ENCODE peak calls at places on chromosomes 6 and 20, in ten cellular contexts. Q is cardiac fibroblast, X is dorsolateral prefrontal cortex, N is astrocyte of the cerebellum, D is type B pancreatic cell, G is tibial artery, B is cardiac muscle cell, H is Caco-2, I is progenitor cell of endocrine pancreas, W is upper lobe of right lung. E is an unnamed sample.

GRCh38 chr20:57840066-57840465 is 130.3 kb upstream of the PMEPA1 start:
- DNase-seq in Q (no peak), X (peak; percentile 26), N (no peak), D (peak; percentile 60), G (no peak), B (no peak), H (no peak), I (no peak), W (no peak), E (no peak)

GRCh38 chr20:63580796-63581461 is 6.9 kb upstream of the HELZ2 start:
- DNase-seq in Q (peak; percentile 46), X (peak; percentile 60), N (no peak), D (no peak), G (no peak), B (peak; percentile 58), H (peak; percentile 84), I (no peak), W (no peak), E (peak; percentile 85)

GRCh38 chr6:126976263-126976797 is 142.1 kb upstream of the RSPO3 start:
- DNase-seq in Q (no peak), X (no peak), N (no peak), D (no peak), G (no peak), B (no peak), H (no peak), I (no peak), W (no peak), E (no peak)

GRCh38 chr20:4519530-4519929 is 202.2 kb upstream of the PRND start:
- DNase-seq in Q (no peak), X (no peak), N (no peak), D (no peak), G (no peak), B (no peak), H (peak; percentile 15), I (no peak), W (no peak), E (peak; percentile 42)

GRCh38 chr6:30364591-30364990 is 19.6 kb downstream of the RPP21 start:
- DNase-seq in Q (no peak), X (no peak), N (no peak), D (no peak), G (no peak), B (no peak), H (peak; percentile 15), I (no peak), W (no peak), E (no peak)

GRCh38 chr6:97026298-97026697 is 101.8 kb downstream of the KLHL32 start:
- DNase-seq in Q (no peak), X (no peak), N (no peak), D (no peak), G (no peak), B (no peak), H (no peak), I (no peak), W (no peak), E (no peak)

GRCh38 chr20:44714701-44715494 is at the start of gene CCN5:
- DNase-seq in Q (peak; percentile 92), X (peak; percentile 57), N (peak; percentile 55), D (no peak), G (peak; percentile 92), B (peak; percentile 91), H (no peak), I (no peak), W (peak; percentile 92), E (no peak)

GRCh38 chr6:143248359-143248758 is 187.7 kb downstream of the AIG1 start:
- DNase-seq in Q (no peak), X (no peak), N (no peak), D (no peak), G (no peak), B (no peak), H (no peak), I (no peak), W (no peak), E (no peak)

GRCh38 chr6:34484391-34484790 is 18.5 kb downstream of the PACSIN1 start:
- DNase-seq in Q (no peak), X (no peak), N (no peak), D (no peak), G (no peak), B (no peak), H (no peak), I (no peak), W (no peak), E (no peak)

GRCh38 chr6:30508890-30509736 is 19.8 kb downstream of the HLA-E start:
- DNase-seq in Q (peak; percentile 59), X (no peak), N (no peak), D (no peak), G (no peak), B (peak; percentile 76), H (no peak), I (no peak), W (no peak), E (peak; percentile 54)

GRCh38 chr6:37311666-37312473 is 41.9 kb upstream of the RNF8 start:
- DNase-seq in Q (peak; percentile 48), X (no peak), N (no peak), D (no peak), G (no peak), B (peak; percentile 60), H (no peak), I (no peak), W (no peak), E (no peak)

GRCh38 chr6:79413562-79414002 is 123.6 kb downstream of the LCA5 start:
- DNase-seq in Q (peak; percentile 83), X (no peak), N (peak; percentile 60), D (no peak), G (no peak), B (peak; percentile 83), H (no peak), I (no peak), W (no peak), E (no peak)

GRCh38 chr20:20364016-20364746 is 3.7 kb upstream of the INSM1 start:
- DNase-seq in Q (no peak), X (no peak), N (no peak), D (no peak), G (no peak), B (no peak), H (peak; percentile 52), I (peak; percentile 14), W (no peak), E (no peak)

GRCh38 chr20:49230575-49231211 is 11.5 kb downstream of the DDX27 start:
- DNase-seq in Q (peak; percentile 26), X (no peak), N (no peak), D (no peak), G (no peak), B (peak; percentile 48), H (peak; percentile 85), I (no peak), W (peak; percentile 70), E (no peak)

GRCh38 chr6:161254754-161255253 is 19.1 kb downstream of the AGPAT4 start:
- DNase-seq in Q (peak; percentile 74), X (no peak), N (no peak), D (no peak), G (no peak), B (peak; percentile 76), H (no peak), I (no peak), W (no peak), E (no peak)

GRCh38 chr6:16257999-16258708 is 19.8 kb downstream of the GMPR start:
- DNase-seq in Q (peak; percentile 26), X (peak; percentile 16), N (peak; percentile 83), D (no peak), G (no peak), B (peak; percentile 21), H (no peak), I (no peak), W (no peak), E (no peak)

GRCh38 chr6:115545410-115545986 is 515.2 kb downstream of the FRK start:
- DNase-seq in Q (no peak), X (no peak), N (no peak), D (no peak), G (no peak), B (no peak), H (peak; percentile 47), I (peak; percentile 12), W (no peak), E (no peak)
- TF ChIP-seq CTCF in Q (no peak), X (no peak), N (no peak), D (peak; percentile 65), G (no peak), B (no peak), H (peak; percentile 56), I (peak; percentile 46), W (no peak), E (no peak)

DNA sequence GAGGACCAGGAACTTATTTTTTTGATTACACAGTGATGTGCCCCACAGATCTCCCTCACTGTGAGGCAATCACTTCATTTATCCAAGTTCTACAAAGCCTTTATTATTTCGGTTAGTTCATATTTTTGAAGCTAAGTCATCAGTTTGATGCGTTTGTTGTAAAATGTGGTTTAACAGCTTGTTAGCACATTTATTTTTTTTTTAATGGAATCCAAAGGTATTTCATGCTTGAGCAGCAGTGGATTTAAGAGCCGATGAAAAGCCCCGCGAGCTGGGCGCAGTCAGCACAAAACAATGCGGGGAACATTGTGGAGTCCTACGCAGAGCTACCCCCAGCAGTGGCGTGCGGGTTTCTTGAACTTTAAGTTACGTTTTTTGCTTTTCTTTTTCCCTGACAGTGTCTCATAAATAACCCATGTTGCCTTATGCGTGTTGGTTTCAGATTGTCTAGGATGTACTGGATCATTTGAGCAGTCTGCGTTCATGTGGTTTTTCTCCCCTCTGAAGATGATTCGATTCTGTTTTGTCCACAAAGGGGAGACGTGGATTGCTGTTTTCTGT is 233.6 kb upstream of the BMP2 start:
- DNase-seq in Q (peak; percentile 67), X (no peak), N (peak; percentile 99), D (no peak), G (no peak), B (peak; percentile 88), H (no peak), I (no peak), W (no peak), E (no peak)
- TF ChIP-seq CTCF in Q (no peak), X (no peak), N (no peak), D (no peak), G (no peak), B (no peak), H (no peak), I (no peak), W (no peak), E (no peak)

GRCh38 chr6:45148711-45149341 is 179.3 kb upstream of the RUNX2 start:
- DNase-seq in Q (peak; percentile 68), X (no peak), N (peak; percentile 1), D (no peak), G (no peak), B (peak; percentile 82), H (no peak), I (no peak), W (no peak), E (no peak)
- TF ChIP-seq CTCF in Q (no peak), X (no peak), N (no peak), D (no peak), G (no peak), B (no peak), H (no peak), I (no peak), W (no peak), E (no peak)

DNA sequence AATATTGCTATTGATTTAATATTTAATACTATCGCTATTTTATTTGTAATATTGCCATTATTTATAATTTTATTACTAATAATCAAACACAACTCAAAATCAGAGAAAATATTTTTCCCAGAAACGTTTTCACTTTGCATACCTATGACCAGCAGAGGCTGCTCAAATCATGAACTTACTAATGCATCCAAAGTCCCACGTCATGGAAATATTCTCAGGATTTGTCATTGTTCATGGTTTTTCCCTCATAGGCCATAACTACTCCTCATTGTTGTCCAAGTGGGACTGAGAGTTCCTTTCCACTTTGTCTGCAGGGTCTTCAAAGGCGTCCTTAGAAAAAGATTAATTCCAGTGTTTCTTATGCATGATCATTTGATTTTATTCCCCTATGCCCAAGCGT is 344.8 kb downstream of the THBS2 start:
- DNase-seq in Q (peak; percentile 65), X (no peak), N (no peak), D (no peak), G (no peak), B (peak; percentile 81), H (no peak), I (no peak), W (no peak), E (no peak)
- TF ChIP-seq CTCF in Q (peak; percentile 28), X (no peak), N (no peak), D (peak; percentile 25), G (no peak), B (peak; percentile 33), H (peak; percentile 11), I (no peak), W (no peak), E (no peak)